ENCODE peak calls at places on chromosomes 12 and 14, in eight cellular contexts. One of them, this sample, is unnamed.

GRCh38 chr12:132284071-132284492 is 45.3 kb downstream of the GALNT9 start:
- DNase-seq in mammary epithelial cell: no peak
- DNase-seq in heart left ventricle: no peak
- DNase-seq in mesendoderm: no peak
- DNase-seq in breast epithelium: no peak
- DNase-seq in CD4-positive, alpha-beta T cell: no peak
- DNase-seq in neural progenitor cell: no peak
- DNase-seq in ascending aorta: no peak
- DNase-seq in this sample: no peak

GRCh38 chr12:113880337-113880736 is 85.8 kb downstream of the RBM19 start:
- DNase-seq in mammary epithelial cell: no peak
- DNase-seq in heart left ventricle: no peak
- DNase-seq in mesendoderm: no peak
- DNase-seq in breast epithelium: no peak
- DNase-seq in CD4-positive, alpha-beta T cell: no peak
- DNase-seq in neural progenitor cell: no peak
- DNase-seq in ascending aorta: no peak
- DNase-seq in this sample: no peak

GRCh38 chr14:26370118-26370517 is 227.7 kb downstream of the NOVA1 start:
- DNase-seq in mammary epithelial cell: no peak
- DNase-seq in heart left ventricle: no peak
- DNase-seq in mesendoderm: no peak
- DNase-seq in breast epithelium: no peak
- DNase-seq in CD4-positive, alpha-beta T cell: no peak
- DNase-seq in neural progenitor cell: peak
- DNase-seq in ascending aorta: no peak
- DNase-seq in this sample: no peak

GRCh38 chr12:113242018-113242418 is 20.8 kb downstream of the TPCN1 start:
- DNase-seq in mammary epithelial cell: peak
- DNase-seq in heart left ventricle: no peak
- DNase-seq in mesendoderm: no peak
- DNase-seq in breast epithelium: peak
- DNase-seq in CD4-positive, alpha-beta T cell: no peak
- DNase-seq in neural progenitor cell: no peak
- DNase-seq in ascending aorta: no peak
- DNase-seq in this sample: peak

GRCh38 chr12:86550222-86551145 is 294.3 kb upstream of the MGAT4C start:
- DNase-seq in mammary epithelial cell: no peak
- DNase-seq in heart left ventricle: no peak
- DNase-seq in mesendoderm: no peak
- DNase-seq in breast epithelium: no peak
- DNase-seq in CD4-positive, alpha-beta T cell: no peak
- DNase-seq in neural progenitor cell: no peak
- DNase-seq in ascending aorta: no peak
- DNase-seq in this sample: no peak

GRCh38 chr12:27123642-27124041 is 41.3 kb upstream of the C12orf71 start:
- DNase-seq in mammary epithelial cell: peak
- DNase-seq in heart left ventricle: no peak
- DNase-seq in mesendoderm: peak
- DNase-seq in breast epithelium: no peak
- DNase-seq in CD4-positive, alpha-beta T cell: no peak
- DNase-seq in neural progenitor cell: peak
- DNase-seq in ascending aorta: no peak
- DNase-seq in this sample: no peak

GRCh38 chr12:69511870-69512269 is 41.7 kb downstream of the FRS2 start:
- DNase-seq in mammary epithelial cell: no peak
- DNase-seq in heart left ventricle: no peak
- DNase-seq in mesendoderm: no peak
- DNase-seq in breast epithelium: no peak
- DNase-seq in CD4-positive, alpha-beta T cell: no peak
- DNase-seq in neural progenitor cell: no peak
- DNase-seq in ascending aorta: no peak
- DNase-seq in this sample: no peak

GRCh38 chr14:65804752-65805473 is 392.4 kb downstream of the FUT8 start:
- DNase-seq in mammary epithelial cell: no peak
- DNase-seq in heart left ventricle: no peak
- DNase-seq in mesendoderm: no peak
- DNase-seq in breast epithelium: no peak
- DNase-seq in CD4-positive, alpha-beta T cell: no peak
- DNase-seq in neural progenitor cell: no peak
- DNase-seq in ascending aorta: no peak
- DNase-seq in this sample: no peak

GRCh38 chr14:82159624-82160023 is 626.0 kb upstream of the SEL1L start:
- DNase-seq in mammary epithelial cell: no peak
- DNase-seq in heart left ventricle: no peak
- DNase-seq in mesendoderm: no peak
- DNase-seq in breast epithelium: no peak
- DNase-seq in CD4-positive, alpha-beta T cell: no peak
- DNase-seq in neural progenitor cell: no peak
- DNase-seq in ascending aorta: no peak
- DNase-seq in this sample: no peak

GRCh38 chr12:43291516-43291915 is 260.5 kb downstream of the ADAMTS20 start:
- DNase-seq in mammary epithelial cell: no peak
- DNase-seq in heart left ventricle: no peak
- DNase-seq in mesendoderm: no peak
- DNase-seq in breast epithelium: no peak
- DNase-seq in CD4-positive, alpha-beta T cell: no peak
- DNase-seq in neural progenitor cell: no peak
- DNase-seq in ascending aorta: no peak
- DNase-seq in this sample: no peak

GRCh38 chr12:132489078-132489601 is 811 bp upstream of the FBRSL1 start:
- DNase-seq in mammary epithelial cell: no peak
- DNase-seq in heart left ventricle: peak
- DNase-seq in mesendoderm: no peak
- DNase-seq in breast epithelium: no peak
- DNase-seq in CD4-positive, alpha-beta T cell: peak
- DNase-seq in neural progenitor cell: peak
- DNase-seq in ascending aorta: no peak
- DNase-seq in this sample: no peak

GRCh38 chr12:76480800-76481199 is 78.8 kb downstream of the OSBPL8 start:
- DNase-seq in mammary epithelial cell: no peak
- DNase-seq in heart left ventricle: no peak
- DNase-seq in mesendoderm: peak
- DNase-seq in breast epithelium: no peak
- DNase-seq in CD4-positive, alpha-beta T cell: no peak
- DNase-seq in neural progenitor cell: no peak
- DNase-seq in ascending aorta: no peak
- DNase-seq in this sample: no peak

GRCh38 chr12:74794522-74794921 is 256.9 kb downstream of the ATXN7L3B start:
- DNase-seq in mammary epithelial cell: peak
- DNase-seq in heart left ventricle: no peak
- DNase-seq in mesendoderm: no peak
- DNase-seq in breast epithelium: no peak
- DNase-seq in CD4-positive, alpha-beta T cell: no peak
- DNase-seq in neural progenitor cell: no peak
- DNase-seq in ascending aorta: no peak
- DNase-seq in this sample: no peak

GRCh38 chr12:116078396-116078795 is 199.1 kb downstream of the MED13L start:
- DNase-seq in mammary epithelial cell: no peak
- DNase-seq in heart left ventricle: no peak
- DNase-seq in mesendoderm: no peak
- DNase-seq in breast epithelium: no peak
- DNase-seq in CD4-positive, alpha-beta T cell: no peak
- DNase-seq in neural progenitor cell: no peak
- DNase-seq in ascending aorta: no peak
- DNase-seq in this sample: no peak

DNA sequence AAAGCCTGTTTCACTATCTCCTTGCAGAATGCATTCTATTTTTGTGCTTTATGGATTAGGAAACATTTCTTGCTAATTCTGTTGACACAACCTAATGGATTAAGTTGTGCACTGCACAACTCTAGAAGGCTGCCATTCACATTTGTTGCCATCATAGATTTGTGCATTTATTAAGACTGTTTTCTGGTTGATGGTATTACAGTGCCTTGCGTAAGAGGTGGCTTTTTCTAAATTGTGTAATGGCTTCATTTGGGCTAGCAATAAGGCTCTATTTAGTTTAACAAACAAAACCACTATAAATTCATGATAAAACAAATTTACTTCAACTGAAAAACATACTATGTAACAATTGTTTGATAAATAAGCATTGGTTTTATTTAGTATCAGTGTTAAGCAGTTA is 175.9 kb downstream of the TRHDE start:
- DNase-seq in mammary epithelial cell: no peak
- DNase-seq in heart left ventricle: no peak
- DNase-seq in mesendoderm: no peak
- DNase-seq in breast epithelium: no peak
- DNase-seq in CD4-positive, alpha-beta T cell: no peak
- DNase-seq in neural progenitor cell: no peak
- DNase-seq in ascending aorta: no peak
- DNase-seq in this sample: no peak
- H3K27ac ChIP-seq in mammary epithelial cell: no peak
- H3K27ac ChIP-seq in heart left ventricle: no peak
- H3K27ac ChIP-seq in mesendoderm: no peak
- H3K27ac ChIP-seq in breast epithelium: no peak
- H3K27ac ChIP-seq in CD4-positive, alpha-beta T cell: no peak
- H3K27ac ChIP-seq in neural progenitor cell: no peak
- H3K27ac ChIP-seq in ascending aorta: no peak
- H3K27ac ChIP-seq in this sample: no peak

DNA sequence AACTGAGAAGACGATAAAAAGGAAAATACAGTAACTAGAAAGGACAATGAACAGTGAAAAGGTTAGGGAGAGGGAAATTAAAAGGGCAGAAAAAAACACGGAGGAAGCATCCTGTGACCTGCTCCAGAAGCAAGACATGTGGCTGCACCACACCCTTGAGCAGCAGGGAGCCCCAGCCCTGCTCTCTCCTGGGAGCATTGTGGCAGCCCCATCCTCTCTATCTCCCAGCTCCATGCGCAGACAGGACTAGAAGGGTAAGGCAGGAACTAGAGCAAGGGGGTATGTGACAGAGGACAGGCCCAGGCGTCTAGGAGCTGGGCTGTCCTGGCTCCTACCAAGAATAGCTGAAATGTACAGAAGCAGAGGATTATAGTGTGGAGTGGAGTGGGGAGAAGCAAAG is 38.6 kb upstream of the SMUG1 start:
- DNase-seq in mammary epithelial cell: no peak
- DNase-seq in heart left ventricle: no peak
- DNase-seq in mesendoderm: no peak
- DNase-seq in breast epithelium: no peak
- DNase-seq in CD4-positive, alpha-beta T cell: no peak
- DNase-seq in neural progenitor cell: no peak
- DNase-seq in ascending aorta: no peak
- DNase-seq in this sample: no peak
- H3K27ac ChIP-seq in mammary epithelial cell: no peak
- H3K27ac ChIP-seq in heart left ventricle: no peak
- H3K27ac ChIP-seq in mesendoderm: no peak
- H3K27ac ChIP-seq in breast epithelium: no peak
- H3K27ac ChIP-seq in CD4-positive, alpha-beta T cell: no peak
- H3K27ac ChIP-seq in neural progenitor cell: no peak
- H3K27ac ChIP-seq in ascending aorta: no peak
- H3K27ac ChIP-seq in this sample: no peak

DNA sequence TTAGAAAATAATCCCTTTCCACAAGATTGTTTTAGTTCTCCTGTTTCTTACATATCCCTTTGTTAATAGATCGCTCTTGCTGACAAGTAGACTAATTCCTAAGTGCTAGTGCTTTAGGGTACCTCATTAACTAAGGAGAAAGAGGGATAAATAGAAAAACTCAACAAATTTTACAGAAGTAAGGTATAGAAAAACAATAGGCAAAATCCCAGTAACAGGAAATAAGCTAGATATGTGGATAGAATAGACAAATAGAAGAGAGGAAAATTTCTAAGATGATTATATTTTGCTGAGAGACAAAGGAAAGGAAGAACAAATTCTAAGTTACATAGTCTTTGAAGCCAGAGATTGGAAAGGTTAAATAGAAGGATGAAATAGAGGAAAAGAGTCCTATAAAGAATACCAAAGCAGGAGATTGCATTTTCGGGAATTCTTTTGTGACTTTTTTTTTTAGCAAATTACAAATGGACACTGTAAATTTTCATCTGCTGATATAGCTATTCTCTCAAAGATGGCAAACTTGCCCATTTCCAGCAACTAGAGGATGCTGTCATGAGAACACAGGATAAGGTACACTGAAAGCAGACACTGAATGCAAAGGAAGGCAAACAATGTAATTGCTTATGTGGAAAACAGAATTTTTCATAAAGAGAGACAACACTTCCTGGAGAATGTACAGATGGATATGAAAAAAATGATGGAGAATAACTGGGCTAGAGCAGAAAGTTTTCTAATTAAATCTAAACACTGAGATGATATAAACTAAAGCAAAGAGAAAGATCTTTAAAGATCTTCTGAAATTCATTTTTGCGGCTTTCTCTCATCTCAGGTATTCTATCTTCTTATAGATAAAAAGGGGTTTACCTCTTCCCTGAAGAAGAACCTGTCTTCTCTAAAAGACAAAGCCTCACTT is 765 bp downstream of the CD69 start:
- DNase-seq in mammary epithelial cell: no peak
- DNase-seq in heart left ventricle: no peak
- DNase-seq in mesendoderm: no peak
- DNase-seq in breast epithelium: no peak
- DNase-seq in CD4-positive, alpha-beta T cell: no peak
- DNase-seq in neural progenitor cell: no peak
- DNase-seq in ascending aorta: no peak
- DNase-seq in this sample: no peak
- H3K27ac ChIP-seq in mammary epithelial cell: no peak
- H3K27ac ChIP-seq in heart left ventricle: no peak
- H3K27ac ChIP-seq in mesendoderm: no peak
- H3K27ac ChIP-seq in breast epithelium: no peak
- H3K27ac ChIP-seq in CD4-positive, alpha-beta T cell: peak
- H3K27ac ChIP-seq in neural progenitor cell: no peak
- H3K27ac ChIP-seq in ascending aorta: no peak
- H3K27ac ChIP-seq in this sample: no peak

GRCh38 chr14:85156319-85156718 is 373.6 kb upstream of the FLRT2 start:
- DNase-seq in mammary epithelial cell: no peak
- DNase-seq in heart left ventricle: no peak
- DNase-seq in mesendoderm: no peak
- DNase-seq in breast epithelium: no peak
- DNase-seq in CD4-positive, alpha-beta T cell: no peak
- DNase-seq in neural progenitor cell: no peak
- DNase-seq in ascending aorta: no peak
- DNase-seq in this sample: no peak
- H3K27ac ChIP-seq in mammary epithelial cell: no peak
- H3K27ac ChIP-seq in heart left ventricle: no peak
- H3K27ac ChIP-seq in mesendoderm: no peak
- H3K27ac ChIP-seq in breast epithelium: no peak
- H3K27ac ChIP-seq in CD4-positive, alpha-beta T cell: no peak
- H3K27ac ChIP-seq in neural progenitor cell: no peak
- H3K27ac ChIP-seq in ascending aorta: no peak
- H3K27ac ChIP-seq in this sample: no peak

GRCh38 chr14:55697358-55697985 is 117.5 kb downstream of the KTN1 start:
- DNase-seq in mammary epithelial cell: no peak
- DNase-seq in heart left ventricle: no peak
- DNase-seq in mesendoderm: peak
- DNase-seq in breast epithelium: no peak
- DNase-seq in CD4-positive, alpha-beta T cell: no peak
- DNase-seq in neural progenitor cell: no peak
- DNase-seq in ascending aorta: no peak
- DNase-seq in this sample: no peak
- H3K27ac ChIP-seq in mammary epithelial cell: no peak
- H3K27ac ChIP-seq in heart left ventricle: no peak
- H3K27ac ChIP-seq in mesendoderm: no peak
- H3K27ac ChIP-seq in breast epithelium: no peak
- H3K27ac ChIP-seq in CD4-positive, alpha-beta T cell: no peak
- H3K27ac ChIP-seq in neural progenitor cell: no peak
- H3K27ac ChIP-seq in ascending aorta: no peak
- H3K27ac ChIP-seq in this sample: no peak

GRCh38 chr12:46669720-46670119 is 156.1 kb downstream of the SLC38A4 start:
- DNase-seq in mammary epithelial cell: no peak
- DNase-seq in heart left ventricle: no peak
- DNase-seq in mesendoderm: peak
- DNase-seq in breast epithelium: no peak
- DNase-seq in CD4-positive, alpha-beta T cell: no peak
- DNase-seq in neural progenitor cell: no peak
- DNase-seq in ascending aorta: no peak
- DNase-seq in this sample: no peak
- H3K27ac ChIP-seq in mammary epithelial cell: no peak
- H3K27ac ChIP-seq in heart left ventricle: no peak
- H3K27ac ChIP-seq in mesendoderm: peak
- H3K27ac ChIP-seq in breast epithelium: no peak
- H3K27ac ChIP-seq in CD4-positive, alpha-beta T cell: no peak
- H3K27ac ChIP-seq in neural progenitor cell: no peak
- H3K27ac ChIP-seq in ascending aorta: no peak
- H3K27ac ChIP-seq in this sample: no peak